ENCODE peak calls at places on chromosomes 4 and X, in eight cellular contexts. One of them, this sample, is unnamed.

GRCh38 chr4:139629761-139630160 is 35.9 kb upstream of the MGST2 start:
- DNase-seq in activated naive CD4-positive, alpha-beta T cell treated with anti-CD3 and anti-CD28 coated beads, Interleukin-2, amount 10 ng/mL, durations not matched to agents 7 days and 5 days: no peak
- DNase-seq in foreskin fibroblast: no peak
- DNase-seq in thoracic aorta: no peak
- DNase-seq in AG09309: no peak
- DNase-seq in A673: peak; percentile 73
- DNase-seq in stimulated activated CD4-positive, alpha-beta T cell treated with anti-CD3 and anti-CD28 coated beads, Interleukin-15, amount 100 ng/mL, for 1 hour: no peak
- DNase-seq in Right ventricle myocardium superior: no peak
- DNase-seq in this sample: no peak

GRCh38 chr4:159077702-159078495 is 25.0 kb upstream of the RAPGEF2 start:
- DNase-seq in activated naive CD4-positive, alpha-beta T cell treated with anti-CD3 and anti-CD28 coated beads, Interleukin-2, amount 10 ng/mL, durations not matched to agents 7 days and 5 days: no peak
- DNase-seq in foreskin fibroblast: peak; percentile 27
- DNase-seq in thoracic aorta: no peak
- DNase-seq in AG09309: no peak
- DNase-seq in A673: peak; percentile 76
- DNase-seq in stimulated activated CD4-positive, alpha-beta T cell treated with anti-CD3 and anti-CD28 coated beads, Interleukin-15, amount 100 ng/mL, for 1 hour: no peak
- DNase-seq in Right ventricle myocardium superior: no peak
- DNase-seq in this sample: no peak

GRCh38 chr4:19324175-19324574 is 927.5 kb upstream of the SLIT2 start:
- DNase-seq in activated naive CD4-positive, alpha-beta T cell treated with anti-CD3 and anti-CD28 coated beads, Interleukin-2, amount 10 ng/mL, durations not matched to agents 7 days and 5 days: no peak
- DNase-seq in foreskin fibroblast: no peak
- DNase-seq in thoracic aorta: no peak
- DNase-seq in AG09309: no peak
- DNase-seq in A673: no peak
- DNase-seq in stimulated activated CD4-positive, alpha-beta T cell treated with anti-CD3 and anti-CD28 coated beads, Interleukin-15, amount 100 ng/mL, for 1 hour: no peak
- DNase-seq in Right ventricle myocardium superior: no peak
- DNase-seq in this sample: no peak

GRCh38 chrX:40778861-40779575 is 43.7 kb upstream of the MED14 start:
- DNase-seq in activated naive CD4-positive, alpha-beta T cell treated with anti-CD3 and anti-CD28 coated beads, Interleukin-2, amount 10 ng/mL, durations not matched to agents 7 days and 5 days: no peak
- DNase-seq in foreskin fibroblast: peak; percentile 67
- DNase-seq in thoracic aorta: no peak
- DNase-seq in AG09309: no peak
- DNase-seq in A673: no peak
- DNase-seq in stimulated activated CD4-positive, alpha-beta T cell treated with anti-CD3 and anti-CD28 coated beads, Interleukin-15, amount 100 ng/mL, for 1 hour: no peak
- DNase-seq in Right ventricle myocardium superior: no peak
- DNase-seq in this sample: no peak

GRCh38 chrX:97306771-97307470 is 423.2 kb downstream of the RPA4 start:
- DNase-seq in activated naive CD4-positive, alpha-beta T cell treated with anti-CD3 and anti-CD28 coated beads, Interleukin-2, amount 10 ng/mL, durations not matched to agents 7 days and 5 days: no peak
- DNase-seq in foreskin fibroblast: peak; percentile 8
- DNase-seq in thoracic aorta: no peak
- DNase-seq in AG09309: no peak
- DNase-seq in A673: no peak
- DNase-seq in stimulated activated CD4-positive, alpha-beta T cell treated with anti-CD3 and anti-CD28 coated beads, Interleukin-15, amount 100 ng/mL, for 1 hour: no peak
- DNase-seq in Right ventricle myocardium superior: no peak
- DNase-seq in this sample: no peak

GRCh38 chrX:140744085-140744484 is 34.5 kb downstream of the LINC00632 start:
- DNase-seq in activated naive CD4-positive, alpha-beta T cell treated with anti-CD3 and anti-CD28 coated beads, Interleukin-2, amount 10 ng/mL, durations not matched to agents 7 days and 5 days: no peak
- DNase-seq in foreskin fibroblast: no peak
- DNase-seq in thoracic aorta: no peak
- DNase-seq in AG09309: no peak
- DNase-seq in A673: no peak
- DNase-seq in stimulated activated CD4-positive, alpha-beta T cell treated with anti-CD3 and anti-CD28 coated beads, Interleukin-15, amount 100 ng/mL, for 1 hour: no peak
- DNase-seq in Right ventricle myocardium superior: no peak
- DNase-seq in this sample: no peak

GRCh38 chr4:96652158-96652557 is 812.3 kb downstream of the PDHA2 start:
- DNase-seq in activated naive CD4-positive, alpha-beta T cell treated with anti-CD3 and anti-CD28 coated beads, Interleukin-2, amount 10 ng/mL, durations not matched to agents 7 days and 5 days: no peak
- DNase-seq in foreskin fibroblast: no peak
- DNase-seq in thoracic aorta: no peak
- DNase-seq in AG09309: no peak
- DNase-seq in A673: no peak
- DNase-seq in stimulated activated CD4-positive, alpha-beta T cell treated with anti-CD3 and anti-CD28 coated beads, Interleukin-15, amount 100 ng/mL, for 1 hour: no peak
- DNase-seq in Right ventricle myocardium superior: no peak
- DNase-seq in this sample: no peak

GRCh38 chr4:47442980-47443379 is 20.5 kb downstream of the COMMD8 start:
- DNase-seq in activated naive CD4-positive, alpha-beta T cell treated with anti-CD3 and anti-CD28 coated beads, Interleukin-2, amount 10 ng/mL, durations not matched to agents 7 days and 5 days: no peak
- DNase-seq in foreskin fibroblast: no peak
- DNase-seq in thoracic aorta: no peak
- DNase-seq in AG09309: no peak
- DNase-seq in A673: no peak
- DNase-seq in stimulated activated CD4-positive, alpha-beta T cell treated with anti-CD3 and anti-CD28 coated beads, Interleukin-15, amount 100 ng/mL, for 1 hour: no peak
- DNase-seq in Right ventricle myocardium superior: peak; percentile 35
- DNase-seq in this sample: no peak

GRCh38 chr4:3687538-3687937 is 78.6 kb upstream of the ADRA2C start:
- DNase-seq in activated naive CD4-positive, alpha-beta T cell treated with anti-CD3 and anti-CD28 coated beads, Interleukin-2, amount 10 ng/mL, durations not matched to agents 7 days and 5 days: no peak
- DNase-seq in foreskin fibroblast: no peak
- DNase-seq in thoracic aorta: no peak
- DNase-seq in AG09309: no peak
- DNase-seq in A673: no peak
- DNase-seq in stimulated activated CD4-positive, alpha-beta T cell treated with anti-CD3 and anti-CD28 coated beads, Interleukin-15, amount 100 ng/mL, for 1 hour: no peak
- DNase-seq in Right ventricle myocardium superior: no peak
- DNase-seq in this sample: no peak

GRCh38 chr4:183078634-183079033 is 20.4 kb upstream of the WWC2 start:
- DNase-seq in activated naive CD4-positive, alpha-beta T cell treated with anti-CD3 and anti-CD28 coated beads, Interleukin-2, amount 10 ng/mL, durations not matched to agents 7 days and 5 days: no peak
- DNase-seq in foreskin fibroblast: no peak
- DNase-seq in thoracic aorta: no peak
- DNase-seq in AG09309: no peak
- DNase-seq in A673: no peak
- DNase-seq in stimulated activated CD4-positive, alpha-beta T cell treated with anti-CD3 and anti-CD28 coated beads, Interleukin-15, amount 100 ng/mL, for 1 hour: no peak
- DNase-seq in Right ventricle myocardium superior: no peak
- DNase-seq in this sample: peak; percentile 62

GRCh38 chr4:137961051-137961438 is 281.1 kb downstream of the SLC7A11 start:
- DNase-seq in activated naive CD4-positive, alpha-beta T cell treated with anti-CD3 and anti-CD28 coated beads, Interleukin-2, amount 10 ng/mL, durations not matched to agents 7 days and 5 days: no peak
- DNase-seq in foreskin fibroblast: peak; percentile 93
- DNase-seq in thoracic aorta: no peak
- DNase-seq in AG09309: peak; percentile 87
- DNase-seq in A673: peak; percentile 26
- DNase-seq in stimulated activated CD4-positive, alpha-beta T cell treated with anti-CD3 and anti-CD28 coated beads, Interleukin-15, amount 100 ng/mL, for 1 hour: no peak
- DNase-seq in Right ventricle myocardium superior: no peak
- DNase-seq in this sample: no peak

GRCh38 chr4:177128306-177128705 is 181.4 kb upstream of the NEIL3 start:
- DNase-seq in activated naive CD4-positive, alpha-beta T cell treated with anti-CD3 and anti-CD28 coated beads, Interleukin-2, amount 10 ng/mL, durations not matched to agents 7 days and 5 days: no peak
- DNase-seq in foreskin fibroblast: peak; percentile 45
- DNase-seq in thoracic aorta: no peak
- DNase-seq in AG09309: no peak
- DNase-seq in A673: peak; percentile 4
- DNase-seq in stimulated activated CD4-positive, alpha-beta T cell treated with anti-CD3 and anti-CD28 coated beads, Interleukin-15, amount 100 ng/mL, for 1 hour: no peak
- DNase-seq in Right ventricle myocardium superior: no peak
- DNase-seq in this sample: no peak

GRCh38 chrX:52363247-52363883 is 5.5 kb upstream of the XAGE2 start:
- DNase-seq in activated naive CD4-positive, alpha-beta T cell treated with anti-CD3 and anti-CD28 coated beads, Interleukin-2, amount 10 ng/mL, durations not matched to agents 7 days and 5 days: no peak
- DNase-seq in foreskin fibroblast: peak; percentile 25
- DNase-seq in thoracic aorta: no peak
- DNase-seq in AG09309: no peak
- DNase-seq in A673: peak; percentile 77
- DNase-seq in stimulated activated CD4-positive, alpha-beta T cell treated with anti-CD3 and anti-CD28 coated beads, Interleukin-15, amount 100 ng/mL, for 1 hour: no peak
- DNase-seq in Right ventricle myocardium superior: no peak
- DNase-seq in this sample: no peak

GRCh38 chrX:71996826-71997225 is 86.2 kb downstream of the NHSL2 start:
- DNase-seq in activated naive CD4-positive, alpha-beta T cell treated with anti-CD3 and anti-CD28 coated beads, Interleukin-2, amount 10 ng/mL, durations not matched to agents 7 days and 5 days: no peak
- DNase-seq in foreskin fibroblast: peak; percentile 44
- DNase-seq in thoracic aorta: no peak
- DNase-seq in AG09309: peak; percentile 17
- DNase-seq in A673: no peak
- DNase-seq in stimulated activated CD4-positive, alpha-beta T cell treated with anti-CD3 and anti-CD28 coated beads, Interleukin-15, amount 100 ng/mL, for 1 hour: no peak
- DNase-seq in Right ventricle myocardium superior: peak; percentile 59
- DNase-seq in this sample: no peak

GRCh38 chr4:528835-529234 is 29.8 kb downstream of the PIGG start:
- DNase-seq in activated naive CD4-positive, alpha-beta T cell treated with anti-CD3 and anti-CD28 coated beads, Interleukin-2, amount 10 ng/mL, durations not matched to agents 7 days and 5 days: no peak
- DNase-seq in foreskin fibroblast: no peak
- DNase-seq in thoracic aorta: no peak
- DNase-seq in AG09309: no peak
- DNase-seq in A673: no peak
- DNase-seq in stimulated activated CD4-positive, alpha-beta T cell treated with anti-CD3 and anti-CD28 coated beads, Interleukin-15, amount 100 ng/mL, for 1 hour: no peak
- DNase-seq in Right ventricle myocardium superior: no peak
- DNase-seq in this sample: no peak

This sample was measured in esophagus muscularis mucosa.